ENCODE peak calls at places on chromosomes 3 and 15, in nine cellular contexts. N, B, D, Z, Q, H, X, G and C are unnamed samples.

GRCh38 chr15:39248204-39248603 is 332.7 kb upstream of the THBS1 start:
- DNase-seq in N (peak), B (no peak), D (no peak), Z (no peak), Q (no peak), H (no peak), X (no peak), G (no peak), C (peak)

GRCh38 chr15:80804970-80805495 is 25.9 kb downstream of the CEMIP start:
- DNase-seq in N (no peak), B (no peak), D (no peak), Z (no peak), Q (peak), H (peak), X (no peak), G (no peak), C (no peak)

GRCh38 chr3:72993391-72993790 is 3.2 kb upstream of the PPP4R2 start:
- DNase-seq in N (no peak), B (no peak), D (no peak), Z (no peak), Q (peak), H (no peak), X (no peak), G (no peak), C (no peak)

GRCh38 chr3:30640856-30641255 is 34.5 kb downstream of the TGFBR2 start:
- DNase-seq in N (no peak), B (no peak), D (no peak), Z (no peak), Q (no peak), H (no peak), X (no peak), G (no peak), C (no peak)

GRCh38 chr3:107284570-107284969 is 92.7 kb upstream of the CCDC54 start:
- DNase-seq in N (no peak), B (no peak), D (no peak), Z (no peak), Q (no peak), H (no peak), X (no peak), G (no peak), C (peak)

GRCh38 chr15:98455899-98456298 is 192.4 kb upstream of the IGF1R start:
- DNase-seq in N (no peak), B (no peak), D (no peak), Z (no peak), Q (no peak), H (no peak), X (no peak), G (no peak), C (no peak)

GRCh38 chr15:68666812-68667450 is 88.1 kb downstream of the CORO2B start:
- DNase-seq in N (no peak), B (no peak), D (no peak), Z (peak), Q (no peak), H (no peak), X (no peak), G (no peak), C (no peak)

GRCh38 chr3:123086110-123086642 is 19.4 kb downstream of the PDIA5 start:
- DNase-seq in N (no peak), B (no peak), D (no peak), Z (no peak), Q (no peak), H (no peak), X (no peak), G (no peak), C (no peak)

GRCh38 chr15:31393441-31394091 is 66.9 kb downstream of the KLF13 start:
- DNase-seq in N (no peak), B (no peak), D (no peak), Z (peak), Q (peak), H (no peak), X (no peak), G (peak), C (no peak)

GRCh38 chr3:150020527-150020926 is 49.8 kb upstream of the PFN2 start:
- DNase-seq in N (no peak), B (no peak), D (no peak), Z (no peak), Q (no peak), H (no peak), X (no peak), G (no peak), C (peak)

GRCh38 chr15:38308797-38309196 is 56.2 kb downstream of the SPRED1 start:
- DNase-seq in N (no peak), B (no peak), D (no peak), Z (no peak), Q (no peak), H (no peak), X (no peak), G (no peak), C (no peak)

GRCh38 chr3:47542614-47543173 is 29.2 kb upstream of the ELP6 start:
- DNase-seq in N (no peak), B (no peak), D (no peak), Z (no peak), Q (no peak), H (no peak), X (peak), G (no peak), C (peak)

GRCh38 chr3:146024260-146024659 is 136.7 kb downstream of the PLOD2 start:
- DNase-seq in N (no peak), B (no peak), D (no peak), Z (no peak), Q (no peak), H (no peak), X (no peak), G (no peak), C (no peak)

GRCh38 chr3:53242155-53242554 is 13.7 kb downstream of the TKT start:
- DNase-seq in N (no peak), B (no peak), D (no peak), Z (no peak), Q (no peak), H (no peak), X (no peak), G (no peak), C (no peak)

GRCh38 chr15:90917569-90917968 is 14.5 kb downstream of the MAN2A2 start:
- DNase-seq in N (no peak), B (no peak), D (no peak), Z (no peak), Q (no peak), H (no peak), X (no peak), G (no peak), C (no peak)

GRCh38 chr15:98177950-98178848 is 217.7 kb downstream of the ARRDC4 start:
- DNase-seq in N (peak), B (peak), D (peak), Z (no peak), Q (peak), H (peak), X (peak), G (no peak), C (peak)

GRCh38 chr3:184685646-184686045 is 26.2 kb downstream of the MAGEF1 start:
- DNase-seq in N (no peak), B (no peak), D (no peak), Z (no peak), Q (peak), H (peak), X (peak), G (no peak), C (no peak)

GRCh38 chr15:52107238-52107637 is 5.3 kb downstream of the BCL2L10 start:
- DNase-seq in N (no peak), B (no peak), D (no peak), Z (peak), Q (no peak), H (no peak), X (no peak), G (no peak), C (no peak)

GRCh38 chr3:131031660-131032059 is 5.0 kb downstream of the NEK11 start:
- DNase-seq in N (no peak), B (no peak), D (no peak), Z (no peak), Q (no peak), H (no peak), X (no peak), G (no peak), C (no peak)

GRCh38 chr15:74338676-74339075 is 28.8 kb downstream of the CYP11A1 start:
- DNase-seq in N (no peak), B (no peak), D (no peak), Z (no peak), Q (no peak), H (no peak), X (no peak), G (no peak), C (no peak)

GRCh38 chr15:62649793-62650420 is 392.6 kb upstream of the TPM1 start:
- DNase-seq in N (no peak), B (no peak), D (no peak), Z (no peak), Q (no peak), H (no peak), X (no peak), G (no peak), C (peak)

GRCh38 chr3:45499529-45499928 is 95.0 kb upstream of the LIMD1 start:
- DNase-seq in N (peak), B (no peak), D (no peak), Z (no peak), Q (peak), H (peak), X (no peak), G (no peak), C (peak)

GRCh38 chr3:194134757-194135515 is 1.0 kb upstream of the HES1 start:
- DNase-seq in N (peak), B (peak), D (peak), Z (peak), Q (peak), H (peak), X (peak), G (peak), C (peak)

GRCh38 chr3:94115482-94115881 is 52.6 kb downstream of the NSUN3 start:
- DNase-seq in N (peak), B (no peak), D (peak), Z (no peak), Q (peak), H (peak), X (no peak), G (no peak), C (peak)
- TF ChIP-seq CTCF in N (peak), B (peak), D (peak), Z (peak), Q (peak), H (peak), X (no peak), G (no peak), C (peak)

GRCh38 chr3:28268989-28269388 is 27.6 kb downstream of the CMC1 start:
- DNase-seq in N (no peak), B (no peak), D (no peak), Z (no peak), Q (no peak), H (no peak), X (no peak), G (no peak), C (no peak)
- TF ChIP-seq CTCF in N (peak), B (peak), D (peak), Z (peak), Q (peak), H (no peak), X (no peak), G (no peak), C (peak)

GRCh38 chr3:11807651-11808050 is 39.0 kb downstream of the TAMM41 start:
- DNase-seq in N (peak), B (no peak), D (no peak), Z (no peak), Q (no peak), H (peak), X (no peak), G (no peak), C (peak)

GRCh38 chr3:11803977-11804903 is 42.4 kb downstream of the TAMM41 start:
- DNase-seq in N (no peak), B (peak), D (peak), Z (no peak), Q (peak), H (peak), X (peak), G (no peak), C (peak)

GRCh38 chr3:11805716-11806115 is 41.0 kb downstream of the TAMM41 start:
- DNase-seq in N (no peak), B (no peak), D (no peak), Z (no peak), Q (no peak), H (no peak), X (no peak), G (no peak), C (no peak)

GRCh38 chr3:11810276-11810675 is 36.4 kb downstream of the TAMM41 start:
- DNase-seq in N (peak), B (no peak), D (no peak), Z (no peak), Q (no peak), H (no peak), X (no peak), G (no peak), C (peak)

GRCh38 chr3:11808231-11808630 is 38.5 kb downstream of the TAMM41 start:
- DNase-seq in N (no peak), B (no peak), D (no peak), Z (no peak), Q (no peak), H (peak), X (no peak), G (no peak), C (no peak)
- TF ChIP-seq CTCF in N (no peak), B (no peak), D (no peak), Z (no peak), Q (no peak), H (no peak), X (no peak), G (no peak), C (no peak)

GRCh38 chr3:71684752-71685151 is 40.5 kb downstream of the EIF4E3 start:
- DNase-seq in N (peak), B (no peak), D (no peak), Z (no peak), Q (no peak), H (peak), X (no peak), G (no peak), C (peak)

GRCh38 chr3:71684046-71684730 is 41.0 kb downstream of the EIF4E3 start:
- DNase-seq in N (no peak), B (no peak), D (no peak), Z (no peak), Q (no peak), H (no peak), X (no peak), G (no peak), C (no peak)

GRCh38 chr3:71680588-71680987 is 44.6 kb downstream of the EIF4E3 start:
- DNase-seq in N (no peak), B (no peak), D (no peak), Z (no peak), Q (no peak), H (peak), X (no peak), G (no peak), C (peak)

GRCh38 chr3:71685686-71686085 is 39.5 kb downstream of the EIF4E3 start:
- DNase-seq in N (no peak), B (no peak), D (no peak), Z (no peak), Q (no peak), H (no peak), X (no peak), G (no peak), C (no peak)

GRCh38 chr3:71681224-71681668 is 44.0 kb downstream of the EIF4E3 start:
- DNase-seq in N (peak), B (peak), D (peak), Z (no peak), Q (peak), H (peak), X (peak), G (peak), C (peak)
- TF ChIP-seq CTCF in N (peak), B (peak), D (peak), Z (peak), Q (peak), H (peak), X (peak), G (no peak), C (peak)

DNA sequence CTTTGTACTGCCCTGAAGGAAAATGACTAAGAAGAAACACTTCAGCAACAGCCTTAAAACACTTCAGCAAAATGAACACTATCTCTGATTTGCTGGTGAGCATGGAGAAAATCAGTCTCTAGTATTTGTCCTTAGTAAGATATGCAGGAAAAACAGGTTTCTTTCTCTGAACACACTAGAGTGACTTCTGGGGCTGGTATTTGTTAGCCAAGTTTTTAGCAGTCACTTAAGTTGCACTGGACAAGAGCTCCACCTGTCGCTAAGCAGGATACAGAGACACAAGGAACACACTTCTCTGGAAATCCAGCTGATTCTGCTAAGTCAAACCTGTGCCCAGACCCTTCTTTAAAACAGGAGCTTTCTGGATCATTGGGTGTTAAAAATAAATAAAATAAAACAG is 65.3 kb downstream of the CHAC1 start:
- DNase-seq in N (no peak), B (no peak), D (no peak), Z (no peak), Q (peak), H (peak), X (no peak), G (no peak), C (peak)
- TF ChIP-seq CTCF in N (peak), B (peak), D (no peak), Z (peak), Q (no peak), H (peak), X (no peak), G (peak), C (peak)

GRCh38 chr3:172776049-172776717 is 25.7 kb downstream of the ECT2 start:
- DNase-seq in N (peak), B (no peak), D (no peak), Z (no peak), Q (no peak), H (no peak), X (no peak), G (no peak), C (peak)
- TF ChIP-seq CTCF in N (no peak), B (no peak), D (no peak), Z (no peak), Q (no peak), H (no peak), X (no peak), G (no peak), C (no peak)